ENCODE peak calls at places on chromosome 4, in four cellular contexts. X is HepG2, Y is K562, I is HCT116. T is an unnamed sample.

GRCh38 chr4:21954406-21954805 is 5.8 kb upstream of the KCNIP4 start:
- DNase-seq in X (no peak), Y (no peak), I (no peak), T (no peak)

GRCh38 chr4:128393111-128393704 is 105.6 kb upstream of the PGRMC2 start:
- DNase-seq in X (no peak), Y (no peak), I (no peak), T (no peak)

GRCh38 chr4:182973421-182974340 is 56.5 kb upstream of the DCTD start:
- DNase-seq in X (no peak), Y (no peak), I (no peak), T (no peak)

GRCh38 chr4:23818097-23818648 is 71.7 kb downstream of the PPARGC1A start:
- DNase-seq in X (no peak), Y (no peak), I (no peak), T (no peak)

GRCh38 chr4:14529653-14530052 is 472.6 kb upstream of the CPEB2 start:
- DNase-seq in X (no peak), Y (no peak), I (no peak), T (no peak)

GRCh38 chr4:177001271-177002175 is 208.8 kb upstream of the VEGFC start:
- DNase-seq in X (no peak), Y (no peak), I (no peak), T (no peak)

GRCh38 chr4:52950226-52950625 is 88.1 kb downstream of the RASL11B start:
- DNase-seq in X (no peak), Y (no peak), I (no peak), T (no peak)

GRCh38 chr4:134251322-134251721 is 49.7 kb upstream of the PABPC4L start:
- DNase-seq in X (no peak), Y (no peak), I (no peak), T (no peak)

GRCh38 chr4:156594619-156595018 is 377.0 kb downstream of the PDGFC start:
- DNase-seq in X (no peak), Y (no peak), I (no peak), T (no peak)

GRCh38 chr4:182143822-182144620 is 99.2 kb upstream of the TENM3 start:
- DNase-seq in X (no peak), Y (no peak), I (no peak), T (no peak)

GRCh38 chr4:116020141-116020722 is 906.8 kb upstream of the NDST4 start:
- DNase-seq in X (no peak), Y (no peak), I (peak; percentile 27), T (no peak)

GRCh38 chr4:74426101-74426500 is 18.8 kb upstream of the AREG start:
- DNase-seq in X (no peak), Y (no peak), I (no peak), T (no peak)

GRCh38 chr4:145882594-145882993 is 56.0 kb downstream of the ZNF827 start:
- DNase-seq in X (no peak), Y (no peak), I (no peak), T (no peak)

GRCh38 chr4:85496933-85497332 is 22.0 kb downstream of the ARHGAP24 start:
- DNase-seq in X (no peak), Y (no peak), I (no peak), T (no peak)

GRCh38 chr4:147799986-147800555 is 68.2 kb downstream of the ARHGAP10 start:
- DNase-seq in X (no peak), Y (no peak), I (no peak), T (no peak)

GRCh38 chr4:1350169-1350520 is 3.1 kb downstream of the UVSSA start:
- DNase-seq in X (no peak), Y (no peak), I (no peak), T (no peak)

GRCh38 chr4:182062936-182063335 is 180.3 kb upstream of the TENM3 start:
- DNase-seq in X (no peak), Y (no peak), I (no peak), T (no peak)

GRCh38 chr4:68249434-68249833 is 3.9 kb upstream of the TMPRSS11B start:
- DNase-seq in X (no peak), Y (no peak), I (no peak), T (no peak)

GRCh38 chr4:108053281-108053701 is 63.6 kb downstream of the HADH start:
- DNase-seq in X (no peak), Y (no peak), I (no peak), T (no peak)

GRCh38 chr4:128386761-128387599 is 99.4 kb upstream of the PGRMC2 start:
- DNase-seq in X (no peak), Y (peak; percentile 36), I (peak; percentile 67), T (peak; percentile 54)

GRCh38 chr4:80197601-80198444 is 520 bp downstream of the PRDM8 start:
- DNase-seq in X (no peak), Y (no peak), I (no peak), T (no peak)

GRCh38 chr4:183838987-183839712 is 66.0 kb upstream of the STOX2 start:
- DNase-seq in X (no peak), Y (no peak), I (no peak), T (no peak)

DNA sequence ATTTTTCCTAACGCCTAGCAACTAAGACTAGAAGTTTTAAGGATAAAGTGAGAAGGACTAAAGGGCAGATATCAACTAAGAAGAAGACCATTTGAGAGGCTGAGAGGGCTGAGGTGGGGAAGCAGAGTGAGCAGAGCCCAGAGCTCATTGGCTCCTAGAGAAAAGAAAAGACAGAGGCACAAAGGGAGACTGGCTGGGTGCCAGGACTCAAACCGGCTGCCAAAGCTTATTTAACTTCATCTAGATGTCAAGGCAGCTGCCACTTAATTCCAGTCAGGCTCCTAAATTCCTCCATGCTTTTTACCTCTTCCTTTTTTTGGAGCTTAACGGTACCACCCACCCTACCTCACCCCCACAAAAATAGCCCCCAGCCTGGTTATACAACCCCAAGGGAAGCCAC is 16.9 kb downstream of the PRKG2 start:
- DNase-seq in X (no peak), Y (no peak), I (no peak), T (no peak)
- TF ChIP-seq TCF7L2 in X (no peak), Y (no peak), I (no peak), T (no peak)

GRCh38 chr4:99658666-99659065 is 1.0 kb upstream of the C4orf54 start:
- DNase-seq in X (no peak), Y (no peak), I (no peak), T (no peak)
- TF ChIP-seq TCF7L2 in X (no peak), Y (no peak), I (no peak), T (no peak)

DNA sequence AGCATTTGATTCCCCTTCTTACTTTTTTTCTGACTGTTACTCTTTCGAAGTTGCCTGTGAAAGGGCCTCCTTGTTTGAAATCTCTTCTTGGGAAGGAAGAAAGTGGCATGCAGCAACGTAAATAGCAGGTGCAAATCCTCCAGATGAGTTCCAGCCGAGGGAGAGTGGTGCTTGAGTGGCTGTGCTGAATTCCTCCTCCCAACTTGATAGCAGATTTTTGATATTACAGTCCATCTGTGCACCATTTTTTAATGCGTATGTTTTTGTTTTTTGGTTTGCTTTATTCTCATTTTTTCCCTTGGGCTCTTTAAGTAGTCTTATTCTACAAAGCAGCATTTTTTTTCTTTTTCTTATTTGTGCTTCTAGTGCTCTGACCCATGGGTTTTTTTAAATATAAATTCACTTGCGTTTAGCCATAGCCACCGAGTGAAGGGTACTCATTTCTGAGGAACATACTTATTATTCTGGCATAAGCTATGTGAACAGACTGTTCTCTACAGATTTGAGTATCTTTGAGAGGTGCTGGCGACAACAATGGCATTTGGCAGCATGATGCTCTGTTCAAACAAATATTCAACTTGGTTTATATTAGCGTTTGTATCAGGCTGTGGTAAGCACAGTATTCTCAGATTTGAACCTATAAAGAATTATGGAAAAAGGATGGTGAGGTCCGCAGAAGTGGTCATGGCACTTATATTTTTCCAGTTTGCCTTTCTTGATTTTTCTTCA is 108.9 kb upstream of the LIMCH1 start:
- DNase-seq in X (no peak), Y (no peak), I (no peak), T (no peak)
- TF ChIP-seq TCF7L2 in X (no peak), Y (no peak), I (no peak), T (no peak)

GRCh38 chr4:26204249-26204825 is 116.5 kb upstream of the RBPJ start:
- DNase-seq in X (no peak), Y (no peak), I (no peak), T (no peak)
- TF ChIP-seq TCF7L2 in X (no peak), Y (no peak), I (no peak), T (no peak)